ENCODE peak calls at places on chromosomes 13 and 19, in eight cellular contexts. E, H, C, P, N, X, W and O are unnamed samples.
A peak's percentile ranks its signal among the peaks of the same experiment; 100 is the strongest.

GRCh38 chr13:76597868-76598267 is 288.3 kb downstream of the KCTD12 start:
- DNase-seq in X (no peak), P (no peak), W (no peak), E (no peak), N (no peak), C (no peak), H (no peak), O (no peak)

GRCh38 chr13:82477436-82477835 is 1404.8 kb downstream of the SLITRK1 start:
- DNase-seq in X (no peak), C (no peak), P (no peak), E (peak; percentile 33), N (no peak), H (no peak), W (no peak), O (no peak)

GRCh38 chr19:12090807-12091206 is 26.3 kb downstream of the ZNF844 start:
- DNase-seq in E (peak; percentile 78), W (peak; percentile 30), X (peak; percentile 85), C (no peak), P (peak; percentile 35), N (peak; percentile 60), H (peak; percentile 76), O (no peak)

GRCh38 chr13:37788346-37788745 is 81.2 kb downstream of the TRPC4 start:
- DNase-seq in E (no peak), H (no peak), P (no peak), C (no peak), W (no peak), X (no peak), N (no peak), O (no peak)

GRCh38 chr13:106407338-106407737 is 128.1 kb downstream of the EFNB2 start:
- DNase-seq in N (no peak), H (no peak), C (no peak), E (no peak), X (no peak), W (no peak), P (no peak), O (no peak)

GRCh38 chr19:35669974-35670373 is 3.7 kb downstream of the UPK1A start:
- DNase-seq in E (no peak), X (no peak), P (no peak), W (no peak), H (no peak), C (no peak), N (no peak), O (no peak)

GRCh38 chr19:9862897-9863296 is 27.8 kb downstream of the PIN1 start:
- DNase-seq in X (no peak), E (no peak), H (no peak), W (no peak), N (no peak), C (no peak), P (no peak), O (no peak)

GRCh38 chr19:20612711-20613316 is 47.2 kb upstream of the ZNF737 start:
- DNase-seq in C (no peak), H (no peak), P (no peak), W (no peak), X (no peak), N (no peak), E (no peak), O (no peak)

GRCh38 chr19:6765738-6766356 is 1.4 kb downstream of the SH2D3A start:
- DNase-seq in X (peak; percentile 72), E (peak; percentile 35), N (peak; percentile 97), H (no peak), W (no peak), C (peak; percentile 82), P (peak; percentile 96), O (no peak)

GRCh38 chr19:42419309-42419708 is 7.9 kb downstream of the LIPE start:
- DNase-seq in C (no peak), X (peak; percentile 78), H (no peak), N (no peak), P (no peak), W (no peak), E (no peak), O (no peak)

GRCh38 chr19:19745496-19746285 is 12.8 kb upstream of the ZNF14 start:
- DNase-seq in P (no peak), N (no peak), E (no peak), H (no peak), X (no peak), W (no peak), C (no peak), O (no peak)

GRCh38 chr19:57280913-57281425 is 684 bp downstream of the ZNF460 start:
- DNase-seq in W (no peak), X (no peak), H (peak; percentile 37), N (no peak), E (peak; percentile 50), C (no peak), P (no peak), O (no peak)

GRCh38 chr19:5060591-5061339 is 91.9 kb downstream of the KDM4B start:
- DNase-seq in P (peak; percentile 90), X (no peak), W (no peak), H (no peak), C (no peak), N (no peak), E (no peak), O (no peak)

GRCh38 chr13:99336750-99337149 is 29.6 kb upstream of the GPR183 start:
- DNase-seq in X (no peak), P (no peak), H (no peak), W (no peak), E (no peak), N (no peak), C (no peak), O (no peak)

GRCh38 chr13:36673838-36674326 is at the start of gene SERTM1:
- DNase-seq in N (no peak), W (peak; percentile 16), H (no peak), P (no peak), X (peak; percentile 72), C (no peak), E (no peak), O (no peak)

GRCh38 chr13:84497613-84498012 is 615.3 kb upstream of the SLITRK1 start:
- DNase-seq in C (no peak), H (no peak), X (no peak), N (no peak), E (no peak), P (no peak), W (no peak), O (no peak)
- TF ChIP-seq POLR2AphosphoS5 in C (no peak), H (no peak), X (no peak), N (no peak), E (no peak), P (no peak), W (no peak), O (no peak)

GRCh38 chr13:48255954-48256353 is 22.9 kb downstream of the ITM2B start:
- DNase-seq in C (no peak), P (no peak), W (no peak), E (no peak), N (no peak), H (no peak), X (no peak), O (no peak)

GRCh38 chr13:48258002-48258401 is 25.0 kb downstream of the ITM2B start:
- DNase-seq in E (no peak), P (no peak), W (no peak), N (no peak), X (no peak), H (no peak), C (no peak), O (no peak)

GRCh38 chr13:48255090-48255489 is 22.1 kb downstream of the ITM2B start:
- DNase-seq in N (no peak), P (no peak), H (no peak), E (no peak), W (no peak), X (no peak), C (no peak), O (no peak)

GRCh38 chr13:48260970-48261369 is 28.0 kb downstream of the ITM2B start:
- DNase-seq in W (no peak), P (no peak), N (no peak), E (no peak), H (no peak), X (no peak), C (no peak), O (no peak)

GRCh38 chr13:48258430-48258829 is 25.4 kb downstream of the ITM2B start:
- DNase-seq in W (no peak), P (no peak), E (no peak), C (no peak), H (no peak), X (no peak), N (no peak), O (no peak)
- H3K27ac ChIP-seq in W (no peak overlapping the region), P (no peak overlapping the region), E (no peak overlapping the region), C (no peak overlapping the region), H (no peak overlapping the region), X (no peak overlapping the region), N (no peak overlapping the region), O (no peak overlapping the region)

DNA sequence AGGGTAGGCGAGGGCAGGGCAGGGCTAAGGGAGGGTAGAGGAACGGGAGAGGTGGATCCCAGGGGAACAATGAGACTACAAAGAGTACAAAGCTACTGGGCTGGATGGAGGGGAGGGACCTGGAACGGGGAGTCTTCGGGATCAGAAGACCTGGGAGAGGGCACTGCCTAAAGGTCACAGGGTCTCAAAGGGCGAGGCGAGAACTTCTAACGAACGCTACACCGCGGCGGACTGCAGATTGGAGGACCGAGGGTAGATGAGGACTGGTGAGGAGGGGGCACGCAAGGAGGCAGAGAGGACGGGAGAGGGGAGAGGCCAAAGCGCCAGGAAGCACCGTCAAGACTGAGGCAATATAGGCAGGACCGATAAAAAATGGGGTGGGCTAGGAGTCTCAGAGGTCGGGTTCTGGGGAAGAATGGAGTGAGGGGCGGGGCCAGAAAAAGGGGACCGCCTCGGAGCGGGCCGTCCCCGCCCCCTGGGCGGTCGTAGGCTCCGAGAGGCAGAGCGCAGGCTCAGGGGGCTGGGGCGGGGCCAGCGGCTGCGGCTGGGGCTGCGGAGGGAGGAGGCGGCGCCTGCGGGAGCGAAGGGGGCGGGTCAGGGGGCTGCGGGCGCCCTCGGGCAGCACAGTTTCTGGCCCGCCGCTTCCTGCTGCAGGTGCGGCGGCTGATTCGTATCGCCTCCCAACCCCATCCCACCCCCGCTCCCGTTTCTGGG is 1.3 kb upstream of the KCNC3 start:
- DNase-seq in N (peak; percentile 78), E (peak; percentile 4), W (peak; percentile 68), C (peak; percentile 53), H (peak; percentile 94), P (peak; percentile 69), X (peak; percentile 95), O (no peak)
- TF ChIP-seq POLR2AphosphoS5 in N (no peak), E (no peak), W (no peak), C (peak; percentile 47), H (no peak), P (peak; percentile 56), X (peak; percentile 73), O (no peak)

GRCh38 chr13:21657538-21657937 is 13.3 kb upstream of the FGF9 start:
- DNase-seq in C (no peak), P (no peak), X (no peak), H (peak; percentile 20), E (no peak), N (no peak), W (no peak), O (no peak)

GRCh38 chr13:21661097-21661496 is 9.8 kb upstream of the FGF9 start:
- DNase-seq in E (no peak), X (no peak), H (no peak), W (no peak), P (no peak), N (no peak), C (no peak), O (no peak)

GRCh38 chr13:21663197-21663596 is 7.7 kb upstream of the FGF9 start:
- DNase-seq in W (no peak), H (no peak), E (no peak), N (no peak), X (no peak), P (no peak), C (no peak), O (no peak)

DNA sequence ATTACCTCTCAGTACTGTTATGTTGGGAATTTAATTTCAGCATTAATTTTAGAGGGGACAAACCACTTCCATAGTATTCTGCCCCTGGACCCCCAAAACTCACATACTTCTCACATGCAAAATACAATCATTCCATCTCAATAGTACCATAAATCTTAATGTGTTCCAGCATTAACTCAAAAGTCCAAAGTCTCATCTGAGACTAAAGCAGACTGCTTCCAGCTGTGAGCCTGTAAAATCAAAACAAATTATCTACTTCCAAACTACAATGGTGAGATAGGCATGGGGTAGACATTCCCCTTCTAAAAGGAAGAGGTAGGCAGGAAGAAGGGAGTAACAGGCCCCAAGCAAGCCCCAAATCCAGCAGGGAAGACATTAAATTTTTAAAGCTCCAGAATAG is 9.4 kb upstream of the FGF9 start:
- DNase-seq in H (no peak), X (no peak), P (no peak), W (no peak), N (no peak), E (no peak), C (no peak), O (no peak)
- H3K27ac ChIP-seq in H (no peak overlapping the region), X (no peak overlapping the region), P (no peak overlapping the region), W (no peak overlapping the region), N (no peak overlapping the region), E (no peak overlapping the region), C (no peak overlapping the region), O (no peak overlapping the region)